ENCODE peak calls at places on chromosomes 16 and 17, in eight cellular contexts. Q, M, U, J, I, Y, H and O are unnamed samples.

GRCh38 chr17:82849076-82849945 is 9.5 kb upstream of the ZNF750 start:
- DNase-seq in M (no peak), Q (no peak), J (no peak), U (no peak), H (no peak), Y (no peak), I (no peak), O (no peak)

GRCh38 chr17:29571883-29572681 is 3.6 kb downstream of the TP53I13 start:
- DNase-seq in I (no peak), U (peak), Q (peak), H (no peak), Y (no peak), M (no peak), J (no peak), O (no peak)

GRCh38 chr16:19167710-19168172 is 299 bp upstream of the SYT17 start:
- DNase-seq in Q (peak), H (peak), Y (no peak), I (no peak), U (no peak), J (peak), M (no peak), O (peak)

GRCh38 chr17:15213381-15214087 is 51.6 kb downstream of the PMP22 start:
- DNase-seq in I (no peak), J (no peak), Y (no peak), U (no peak), M (no peak), Q (no peak), H (no peak), O (no peak)

GRCh38 chr17:63927464-63928171 is 4.5 kb downstream of the CD79B start:
- DNase-seq in I (no peak), J (no peak), Y (no peak), M (no peak), Q (no peak), H (no peak), U (no peak), O (no peak)

GRCh38 chr17:31072186-31072585 is 22.6 kb upstream of the NF1 start:
- DNase-seq in M (no peak), I (no peak), Q (no peak), J (no peak), H (no peak), Y (no peak), U (no peak), O (no peak)

GRCh38 chr17:59711936-59712335 is 4.5 kb downstream of the VMP1 start:
- DNase-seq in U (no peak), J (no peak), M (no peak), Y (no peak), I (no peak), H (no peak), Q (no peak), O (no peak)

GRCh38 chr16:17395849-17396480 is 74.8 kb downstream of the XYLT1 start:
- DNase-seq in J (no peak), Q (peak), H (peak), I (no peak), Y (no peak), M (no peak), U (no peak), O (no peak)

GRCh38 chr17:2122641-2123302 is 67.9 kb downstream of the HIC1 start:
- DNase-seq in H (peak), Q (peak), I (no peak), M (no peak), U (no peak), J (no peak), Y (no peak), O (peak)

GRCh38 chr16:88297178-88297720 is 85.5 kb upstream of the ZNF469 start:
- DNase-seq in U (no peak), M (no peak), H (no peak), I (no peak), Q (no peak), J (no peak), Y (no peak), O (no peak)

GRCh38 chr17:82752371-82753200 is 721 bp downstream of the TBCD start:
- DNase-seq in U (no peak), J (peak), Q (no peak), Y (no peak), M (no peak), H (no peak), I (no peak), O (peak)

GRCh38 chr17:38509772-38510423 is 81.6 kb downstream of the ARHGAP23 start:
- DNase-seq in J (no peak), H (no peak), M (no peak), Y (no peak), U (no peak), Q (no peak), I (no peak), O (no peak)

GRCh38 chr16:69276143-69277115 is 34.7 kb upstream of the VPS4A start:
- DNase-seq in J (no peak), M (no peak), Y (peak), I (no peak), Q (no peak), H (peak), U (peak), O (peak)

GRCh38 chr17:68738044-68738443 is 136.9 kb upstream of the FAM20A start:
- DNase-seq in I (no peak), J (no peak), H (peak), Q (peak), M (no peak), Y (no peak), U (no peak), O (no peak)

GRCh38 chr16:64174327-64174726 is 947.5 kb downstream of the CDH11 start:
- DNase-seq in Y (no peak), I (no peak), J (no peak), U (no peak), Q (no peak), H (no peak), M (no peak), O (no peak)

GRCh38 chr16:75027520-75028300 is 28.9 kb downstream of the ZNRF1 start:
- DNase-seq in Q (no peak), U (no peak), I (no peak), Y (no peak), H (no peak), J (no peak), M (no peak), O (no peak)

GRCh38 chr17:76467366-76467765 is at the start of gene AANAT:
- DNase-seq in U (no peak), I (no peak), H (no peak), Q (no peak), Y (no peak), M (no peak), J (no peak), O (no peak)

GRCh38 chr17:17605747-17606083 is 14.2 kb upstream of the PEMT start:
- DNase-seq in U (no peak), Q (no peak), H (peak), M (no peak), Y (no peak), J (no peak), I (no peak), O (no peak)

GRCh38 chr17:37160940-37161339 is 212.2 kb downstream of the AATF start:
- DNase-seq in M (no peak), J (peak), U (no peak), Q (no peak), I (no peak), H (no peak), Y (no peak), O (no peak)

GRCh38 chr16:48383877-48384304 is 1.3 kb downstream of the SIAH1 start:
- DNase-seq in U (no peak), Y (no peak), M (no peak), H (peak), I (no peak), J (no peak), Q (no peak), O (no peak)

GRCh38 chr17:30300803-30301202 is 9.1 kb upstream of the BLMH start:
- DNase-seq in J (no peak), Y (no peak), Q (no peak), H (no peak), U (no peak), I (no peak), M (no peak), O (no peak)

GRCh38 chr17:50627782-50628601 is 6.7 kb upstream of the ABCC3 start:
- DNase-seq in U (no peak), Y (no peak), H (peak), M (no peak), J (no peak), I (no peak), Q (peak), O (no peak)
- TF ChIP-seq CTCF in U (no peak), Y (no peak), H (no peak), M (no peak), J (no peak), I (no peak), Q (no peak), O (no peak)

GRCh38 chr16:15607700-15608396 is 35.1 kb downstream of the MARF1 start:
- DNase-seq in I (no peak), Q (no peak), J (no peak), H (no peak), Y (no peak), U (peak), M (no peak), O (peak)
- TF ChIP-seq POLR2A in I (no peak), Q (no peak), J (no peak), H (no peak), Y (no peak), U (no peak), M (no peak), O (no peak)

GRCh38 chr16:10879681-10880589 is 2.9 kb downstream of the CIITA start:
- DNase-seq in M (no peak), I (no peak), H (peak), U (no peak), Q (no peak), J (no peak), Y (no peak), O (no peak)

GRCh38 chr16:10881479-10882030 is 4.6 kb downstream of the CIITA start:
- DNase-seq in I (no peak), M (no peak), J (no peak), Q (no peak), U (no peak), Y (no peak), H (no peak), O (no peak)

GRCh38 chr16:10883004-10883403 is 6.0 kb downstream of the CIITA start:
- DNase-seq in H (peak), Q (peak), M (no peak), J (no peak), Y (no peak), I (no peak), U (no peak), O (no peak)

GRCh38 chr16:10878644-10879498 is 1.9 kb downstream of the CIITA start:
- DNase-seq in M (no peak), U (no peak), Q (peak), J (no peak), H (peak), I (no peak), Y (no peak), O (peak)

GRCh38 chr16:10880609-10881452 is 3.8 kb downstream of the CIITA start:
- DNase-seq in U (no peak), Q (no peak), M (no peak), I (no peak), J (no peak), H (no peak), Y (no peak), O (no peak)
- H3K4me3 ChIP-seq in U (no peak), Q (no peak), M (peak), I (peak), J (no peak), H (no peak), Y (no peak), O (no peak)

GRCh38 chr16:84726670-84727467 is 27.1 kb downstream of the USP10 start:
- DNase-seq in M (peak), Y (no peak), Q (no peak), H (no peak), U (no peak), J (no peak), I (no peak), O (peak)

GRCh38 chr16:84725481-84726078 is 25.8 kb downstream of the USP10 start:
- DNase-seq in M (no peak), Q (no peak), U (no peak), H (no peak), I (no peak), Y (no peak), J (no peak), O (no peak)

GRCh38 chr16:84724619-84725307 is 25.0 kb downstream of the USP10 start:
- DNase-seq in U (no peak), I (no peak), Q (no peak), H (no peak), Y (no peak), M (no peak), J (no peak), O (no peak)

GRCh38 chr16:84728853-84729424 is 29.1 kb downstream of the USP10 start:
- DNase-seq in H (no peak), J (no peak), M (no peak), I (no peak), U (no peak), Q (no peak), Y (no peak), O (no peak)

DNA sequence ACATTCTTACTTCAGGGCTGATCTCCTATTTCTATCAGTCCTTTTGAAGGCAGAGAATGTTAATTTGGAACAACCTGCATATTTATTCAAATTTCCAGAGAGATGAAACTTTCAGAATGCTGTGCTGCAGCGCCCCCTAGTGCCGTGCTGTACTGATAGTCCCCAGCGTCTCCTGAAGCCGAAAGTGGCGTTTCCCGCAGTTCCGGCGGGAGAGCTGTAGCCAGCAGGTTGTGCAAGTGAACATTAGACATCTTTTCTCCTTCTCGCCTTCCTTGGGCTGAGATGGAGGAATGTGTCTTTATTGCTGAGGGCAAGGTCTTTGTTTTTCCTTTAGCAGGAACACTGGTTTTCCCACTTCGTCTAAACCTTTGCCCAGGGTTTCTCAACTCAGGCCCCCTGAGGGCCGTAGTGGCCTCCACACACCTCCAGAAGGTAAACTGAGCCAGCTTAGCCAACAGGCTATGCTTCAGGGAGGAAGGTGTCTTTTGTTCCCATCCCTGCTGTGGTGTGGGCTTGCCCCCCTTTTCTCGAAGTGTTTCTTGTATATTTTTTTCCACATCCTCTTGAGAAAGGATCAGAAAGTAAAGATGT is 26.4 kb downstream of the USP10 start:
- DNase-seq in J (peak), Q (peak), M (no peak), I (peak), U (peak), H (peak), Y (peak), O (peak)
- TF ChIP-seq CTCF in J (peak), Q (peak), M (peak), I (peak), U (peak), H (peak), Y (peak), O (peak)

DNA sequence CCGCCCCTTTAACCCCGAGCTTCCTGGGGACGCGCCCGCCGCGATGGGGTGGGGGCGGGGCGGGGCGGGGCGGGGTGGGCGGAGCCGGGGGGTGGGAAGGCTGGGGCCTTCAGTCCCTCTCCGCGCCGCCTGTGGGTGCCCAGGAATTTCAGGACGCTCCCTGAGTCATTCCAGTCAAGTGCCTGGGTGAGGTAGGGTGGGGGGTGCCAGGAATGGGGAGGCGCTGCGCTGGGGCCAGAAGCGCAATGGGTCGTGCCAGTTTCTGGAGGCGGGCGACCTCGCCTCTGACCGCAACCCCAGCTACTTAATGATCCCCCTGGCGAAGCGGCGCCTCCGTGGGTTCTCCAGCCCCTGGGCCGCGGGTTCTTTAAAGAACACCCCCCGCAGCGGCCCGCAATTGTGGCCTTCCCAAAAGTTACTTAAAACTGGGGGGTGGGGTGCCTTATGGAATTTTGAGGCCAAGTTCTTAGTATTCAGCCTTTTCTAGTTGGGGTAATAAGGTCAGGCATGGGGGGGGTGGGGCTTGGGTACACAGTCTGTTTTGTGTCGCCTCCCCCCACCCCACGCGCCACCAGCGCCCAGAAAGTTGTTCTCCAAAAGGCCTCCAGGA is 826 bp upstream of the GSE1 start:
- DNase-seq in Q (peak), H (peak), J (peak), M (no peak), I (no peak), Y (no peak), U (peak), O (peak)
- TF ChIP-seq POLR2A in Q (no peak), H (no peak), J (peak), M (no peak), I (no peak), Y (no peak), U (no peak), O (no peak)

DNA sequence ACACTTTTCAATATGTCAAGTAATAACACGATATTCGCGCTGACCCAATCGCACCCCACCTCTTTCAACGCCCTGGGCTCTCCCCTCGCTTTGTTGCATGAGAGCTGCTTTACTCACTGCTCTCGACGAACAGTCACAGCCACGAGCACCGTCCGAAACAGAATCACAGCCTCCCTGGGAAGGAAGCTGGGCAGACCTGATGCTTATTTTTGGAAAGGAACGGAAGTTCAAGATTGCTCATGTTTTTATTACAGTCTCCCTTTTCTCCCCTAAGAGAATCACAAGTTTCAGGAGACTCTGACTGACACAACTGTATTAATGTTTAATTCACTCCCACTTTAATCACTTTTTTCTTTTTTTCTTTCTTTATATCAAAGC is 67.8 kb downstream of the ANKRD11 start:
- DNase-seq in U (no peak), J (no peak), Y (no peak), Q (no peak), H (no peak), M (peak), I (no peak), O (peak)
- H3K4me3 ChIP-seq in U (no peak), J (no peak), Y (no peak), Q (no peak), H (no peak), M (peak), I (no peak), O (no peak)